ENCODE peak calls at places on chromosome 1, in six cellular contexts. Z, M, B, G, W and J are unnamed samples. For H3K4me1, the result is how much of the 10 kb centered on the place peaks cover.

GRCh38 chr1:3369437-3370076 is 84.9 kb upstream of the ARHGEF16 start:
- DNase-seq in G (no peak), W (no peak), M (peak), B (no peak), Z (peak), J (no peak)

GRCh38 chr1:81158592-81158991 is 642.1 kb upstream of the ADGRL2 start:
- DNase-seq in M (peak), G (no peak), Z (no peak), W (no peak), B (no peak), J (no peak)

GRCh38 chr1:208254376-208254775 is 10.2 kb upstream of the PLXNA2 start:
- DNase-seq in M (peak), B (no peak), W (no peak), Z (no peak), G (no peak), J (no peak)

GRCh38 chr1:68010543-68010942 is 39.9 kb downstream of the DIRAS3 start:
- DNase-seq in G (no peak), B (no peak), W (no peak), Z (no peak), M (no peak), J (no peak)

GRCh38 chr1:35192056-35192852 is 691 bp downstream of the SFPQ start:
- DNase-seq in M (peak), B (peak), W (peak), Z (peak), G (peak), J (peak)

GRCh38 chr1:203663294-203663693 is 36.7 kb downstream of the ATP2B4 start:
- DNase-seq in G (no peak), M (peak), Z (no peak), B (no peak), W (no peak), J (no peak)

GRCh38 chr1:3564921-3565831 is 46.1 kb downstream of the MEGF6 start:
- DNase-seq in M (no peak), W (peak), Z (peak), G (peak), B (peak), J (no peak)

GRCh38 chr1:219573158-219573557 is 39.7 kb downstream of the ZC3H11B start:
- DNase-seq in B (no peak), W (no peak), M (no peak), Z (no peak), G (no peak), J (no peak)

GRCh38 chr1:47712596-47713299 is 274.9 kb downstream of the FOXD2 start:
- DNase-seq in Z (no peak), G (no peak), M (no peak), B (no peak), W (no peak), J (no peak)

GRCh38 chr1:20964540-20965484 is 177.7 kb upstream of the HP1BP3 start:
- DNase-seq in B (peak), Z (no peak), W (no peak), M (no peak), G (no peak), J (no peak)

GRCh38 chr1:164922585-164922984 is 363.6 kb downstream of the PBX1 start:
- DNase-seq in W (no peak), B (no peak), M (no peak), Z (no peak), G (no peak), J (no peak)

GRCh38 chr1:186498695-186499389 is 37.9 kb upstream of the PDC start:
- DNase-seq in Z (no peak), M (peak), G (no peak), W (no peak), B (no peak), J (no peak)

GRCh38 chr1:54158071-54158470 is 5.3 kb upstream of the CDCP2 start:
- DNase-seq in B (no peak), G (no peak), W (no peak), Z (peak), M (no peak), J (no peak)

GRCh38 chr1:241647658-241648057 is 4.4 kb upstream of the WDR64 start:
- DNase-seq in W (no peak), G (no peak), M (peak), Z (no peak), B (no peak), J (no peak)

GRCh38 chr1:238991730-238992490 is 394.5 kb upstream of the CHRM3 start:
- DNase-seq in B (no peak), M (peak), W (no peak), G (no peak), Z (no peak), J (no peak)

GRCh38 chr1:7356079-7356478 is 415.0 kb upstream of the VAMP3 start:
- DNase-seq in B (no peak), M (no peak), W (no peak), Z (no peak), G (no peak), J (no peak)

GRCh38 chr1:221039616-221040015 is 160.4 kb downstream of the HLX start:
- DNase-seq in Z (no peak), G (no peak), B (peak), M (peak), W (no peak), J (no peak)

GRCh38 chr1:228960705-228961104 is 225.4 kb downstream of the RHOU start:
- DNase-seq in W (no peak), B (no peak), M (no peak), Z (no peak), G (no peak), J (no peak)

GRCh38 chr1:116254001-116254400 is 119.0 kb upstream of the ATP1A1 start:
- DNase-seq in W (no peak), Z (no peak), M (no peak), B (no peak), G (no peak), J (no peak)

GRCh38 chr1:171563675-171564074 is 58.4 kb upstream of the MYOCOS start:
- DNase-seq in W (no peak), G (no peak), Z (no peak), M (peak), B (no peak), J (no peak)

GRCh38 chr1:234913771-234914170 is 214.9 kb downstream of the TOMM20 start:
- DNase-seq in Z (peak), M (no peak), W (no peak), G (no peak), B (peak), J (no peak)

GRCh38 chr1:18396247-18396646 is 84.5 kb upstream of the KLHDC7A start:
- DNase-seq in M (peak), W (no peak), G (no peak), Z (no peak), B (no peak), J (no peak)

GRCh38 chr1:69523032-69523431 is 44.7 kb upstream of the LRRC7 start:
- DNase-seq in Z (no peak), M (peak), W (no peak), G (no peak), B (no peak), J (no peak)

GRCh38 chr1:43325381-43325780 is 12.2 kb upstream of the MPL start:
- DNase-seq in Z (no peak), G (no peak), B (no peak), W (no peak), M (no peak), J (no peak)

DNA sequence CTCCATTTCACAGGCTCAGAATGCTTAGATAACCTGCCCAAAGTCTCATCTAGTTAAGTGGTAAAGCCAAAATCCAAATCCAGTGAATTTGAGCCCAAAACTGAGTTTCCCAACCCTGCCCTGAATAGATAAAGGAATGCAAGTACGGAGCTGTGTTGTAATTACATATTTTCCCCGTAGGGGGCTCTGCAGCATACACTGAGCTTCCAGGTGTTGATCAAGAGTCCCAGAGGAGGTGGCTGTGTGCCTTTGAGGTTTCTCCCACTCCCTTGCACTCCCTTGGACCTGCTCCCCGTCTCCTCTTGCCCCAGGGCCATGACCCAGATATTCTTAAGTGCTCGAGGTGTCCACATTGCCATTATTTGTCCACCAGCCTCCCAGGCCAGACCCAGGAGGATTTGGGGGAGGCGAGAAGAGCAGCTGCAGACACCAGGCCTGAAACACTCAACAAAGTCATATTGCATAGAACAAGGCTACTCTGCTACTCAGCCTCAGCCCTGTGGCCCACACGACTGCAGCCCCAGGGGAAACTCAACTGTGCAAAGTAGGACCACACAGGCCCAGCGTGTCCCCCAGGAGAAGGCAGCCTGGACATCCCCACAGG is 18.4 kb upstream of the LY9 start:
- DNase-seq in G (peak), M (no peak), W (no peak), B (peak), Z (peak), J (peak)
- TF ChIP-seq CTCF in G (peak), M (peak), W (peak), B (peak), Z (peak), J (peak)

GRCh38 chr1:11923827-11924113 is 2.5 kb downstream of the KIAA2013 start:
- DNase-seq in G (no peak), B (no peak), W (no peak), M (no peak), Z (no peak), J (no peak)

GRCh38 chr1:11927866-11928592 is 1.8 kb upstream of the KIAA2013 start:
- DNase-seq in B (no peak), G (no peak), Z (no peak), W (no peak), M (no peak), J (no peak)

GRCh38 chr1:11924334-11925195 is 1.7 kb downstream of the KIAA2013 start:
- DNase-seq in M (no peak), G (no peak), B (no peak), W (no peak), Z (no peak), J (no peak)

GRCh38 chr1:11923069-11923826 is 3.0 kb downstream of the KIAA2013 start:
- DNase-seq in M (no peak), B (no peak), W (no peak), G (no peak), Z (no peak), J (no peak)

GRCh38 chr1:11925938-11926292 is 312 bp downstream of the KIAA2013 start:
- DNase-seq in M (no peak), W (no peak), G (no peak), Z (no peak), B (no peak), J (no peak)
- H3K4me1 ChIP-seq in M (under half), W (under half), G (under half), Z (half or more), B (under half), J (under half)

GRCh38 chr1:205595435-205595834 is 36.4 kb downstream of the ELK4 start:
- DNase-seq in Z (no peak), B (no peak), W (no peak), G (no peak), M (no peak), J (no peak)
- H3K4me3 ChIP-seq in Z (no peak), B (no peak), W (no peak), G (no peak), M (no peak), J (no peak)

GRCh38 chr1:177890459-177890858 is 79.4 kb downstream of the SEC16B start:
- DNase-seq in G (no peak), B (no peak), W (no peak), Z (no peak), M (no peak), J (no peak)

GRCh38 chr1:177897601-177898376 is 72.1 kb downstream of the SEC16B start:
- DNase-seq in B (no peak), W (no peak), G (no peak), M (no peak), Z (no peak), J (no peak)

GRCh38 chr1:177891809-177892208 is 78.0 kb downstream of the SEC16B start:
- DNase-seq in B (no peak), G (no peak), W (no peak), M (no peak), Z (no peak), J (no peak)
- TF ChIP-seq CTCF in B (no peak), G (no peak), W (no peak), M (no peak), Z (no peak), J (no peak)

DNA sequence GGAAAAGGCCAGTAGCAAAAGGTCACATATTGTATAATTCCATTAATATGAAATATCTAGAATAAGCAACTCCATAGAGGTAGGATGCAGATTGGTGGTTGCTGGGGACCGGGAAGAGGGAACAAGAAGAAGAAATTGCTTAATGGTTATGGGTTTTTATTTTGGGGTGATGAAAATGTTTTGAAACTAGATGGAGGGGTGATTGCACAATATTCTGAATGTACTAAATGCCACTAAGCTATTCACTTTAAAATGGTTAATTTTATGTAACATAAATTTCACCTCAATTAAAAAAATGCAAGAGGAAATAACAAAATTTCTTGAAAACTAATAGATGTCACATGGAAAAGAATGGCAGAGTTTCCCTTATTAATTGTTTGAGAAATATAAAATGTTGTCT is 6.7 kb downstream of the KIAA0040 start:
- DNase-seq in B (no peak), Z (no peak), M (no peak), W (no peak), G (no peak), J (no peak)
- H3K4me1 ChIP-seq in B (under half), Z (half or more), M (under half), W (half or more), G (under half), J (under half)

GRCh38 chr1:27032119-27032461 is 19.4 kb upstream of the TENT5B start:
- DNase-seq in Z (no peak), M (no peak), G (no peak), B (no peak), W (no peak), J (no peak)
- H3K4me3 ChIP-seq in Z (peak), M (no peak), G (no peak), B (peak), W (no peak), J (no peak)

DNA sequence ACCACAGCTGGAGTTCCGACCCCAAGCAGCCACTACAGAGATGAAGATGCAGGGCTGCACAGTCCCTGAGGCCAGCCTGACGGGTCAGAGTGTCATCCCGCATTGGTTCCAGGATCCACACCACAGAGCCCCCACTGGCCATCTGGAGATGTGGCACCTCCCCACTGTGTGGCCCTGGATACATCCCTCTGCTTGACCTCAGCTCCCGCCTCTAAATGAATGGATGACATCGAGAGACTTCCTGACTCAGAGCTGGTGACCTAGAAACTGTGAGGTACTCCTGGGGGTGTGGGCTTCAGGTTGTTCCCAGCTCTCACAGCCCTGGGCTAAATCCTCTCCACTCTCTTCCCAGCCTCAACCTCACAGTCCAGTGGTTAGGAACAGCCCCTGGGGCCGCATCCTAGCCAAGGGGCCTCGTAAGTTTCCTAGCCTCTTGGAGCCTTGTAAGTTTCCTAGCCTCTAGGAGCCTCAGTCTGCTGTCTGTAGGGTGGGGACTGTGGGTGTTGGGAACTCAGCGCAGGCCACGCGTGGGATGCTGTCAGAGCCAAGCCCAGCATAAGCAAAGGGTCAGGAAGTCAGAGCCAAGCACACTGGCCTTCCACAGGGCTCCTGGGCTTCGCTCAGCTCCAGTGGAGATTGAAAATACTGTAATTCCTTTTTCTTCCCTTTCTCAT is 87.5 kb upstream of the RUNX3 start:
- DNase-seq in W (no peak), M (no peak), Z (no peak), B (peak), G (no peak), J (no peak)
- TF ChIP-seq CTCF in W (no peak), M (peak), Z (no peak), B (no peak), G (no peak), J (no peak)

GRCh38 chr1:225825078-225825477 is 15.2 kb downstream of the EPHX1 start:
- DNase-seq in B (no peak), M (no peak), G (no peak), Z (peak), W (no peak), J (no peak)

GRCh38 chr1:225823811-225824261 is 13.9 kb downstream of the EPHX1 start:
- DNase-seq in M (no peak), Z (no peak), W (no peak), B (no peak), G (no peak), J (no peak)

GRCh38 chr1:225824522-225824921 is 14.6 kb downstream of the EPHX1 start:
- DNase-seq in M (no peak), B (peak), G (no peak), Z (no peak), W (no peak), J (no peak)

GRCh38 chr1:225820522-225821120 is 10.7 kb downstream of the EPHX1 start:
- DNase-seq in B (no peak), G (no peak), M (no peak), W (no peak), Z (no peak), J (no peak)

GRCh38 chr1:225822655-225823403 is 12.9 kb downstream of the EPHX1 start:
- DNase-seq in G (no peak), Z (no peak), M (no peak), B (no peak), W (no peak), J (no peak)
- H3K4me1 ChIP-seq in G (under half), Z (half or more), M (under half), B (under half), W (under half), J (under half)

DNA sequence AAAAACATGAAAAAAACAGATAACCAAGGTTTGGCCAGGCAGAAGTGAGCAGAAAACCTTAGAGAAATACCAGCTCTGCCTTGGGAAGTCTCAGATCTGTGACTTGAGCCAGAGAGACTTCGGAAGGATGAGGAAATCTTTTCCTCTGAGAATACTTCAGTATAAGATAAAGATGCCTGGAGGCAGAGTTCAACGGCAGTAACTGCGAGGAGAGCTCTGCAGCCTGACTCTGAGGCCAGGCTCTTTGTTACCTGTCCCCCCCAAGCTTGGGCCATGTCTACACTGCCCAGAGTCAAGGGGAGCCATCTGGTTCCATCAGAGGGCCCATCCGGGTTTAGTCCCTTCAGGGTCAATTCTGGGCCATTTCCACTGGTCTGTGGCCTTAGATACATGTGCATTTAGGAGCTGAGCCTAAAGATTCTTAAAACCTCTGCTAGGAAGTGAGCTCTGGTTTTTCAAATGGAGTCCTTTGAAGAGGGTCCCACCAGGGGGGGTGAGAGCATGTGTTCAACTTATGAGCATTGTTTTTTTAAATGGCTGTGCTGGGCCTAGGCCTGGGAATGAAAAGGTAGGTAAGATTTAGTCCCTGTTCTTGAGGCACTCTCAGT is 8.7 kb downstream of the KIRREL1 start:
- DNase-seq in M (no peak), G (peak), Z (no peak), B (peak), W (no peak), J (no peak)
- H3K4me3 ChIP-seq in M (no peak), G (no peak), Z (no peak), B (no peak), W (no peak), J (no peak)